ENCODE peak calls at places on chromosomes 3 and 15, in five cellular contexts. N, D, G, U and O are unnamed samples.

GRCh38 chr3:13539285-13539625 is 9.7 kb upstream of the FBLN2 start:
- DNase-seq in U (no peak), D (no peak), N (no peak), G (no peak), O (no peak)

GRCh38 chr15:54559405-54560064 is 581.3 kb downstream of the UNC13C start:
- DNase-seq in N (no peak), U (no peak), D (no peak), G (no peak), O (peak)

GRCh38 chr3:70832035-70832795 is 519.8 kb upstream of the MDFIC2 start:
- DNase-seq in N (no peak), G (no peak), U (no peak), D (no peak), O (no peak)

GRCh38 chr3:157469571-157470294 is 33.1 kb downstream of the PTX3 start:
- DNase-seq in D (no peak), G (no peak), N (no peak), U (no peak), O (no peak)

GRCh38 chr15:83380682-83381081 is 66.5 kb upstream of the SH3GL3 start:
- DNase-seq in U (peak), N (peak), G (no peak), D (no peak), O (peak)

GRCh38 chr3:33439421-33440327 is 531 bp downstream of the UBP1 start:
- DNase-seq in G (peak), N (peak), D (peak), U (peak), O (peak)

GRCh38 chr3:156535162-156535627 is 19.7 kb downstream of the SSR3 start:
- DNase-seq in N (peak), U (peak), G (peak), D (no peak), O (peak)

GRCh38 chr3:72974956-72975355 is 21.7 kb upstream of the PPP4R2 start:
- DNase-seq in G (no peak), U (no peak), N (no peak), D (no peak), O (no peak)

GRCh38 chr3:99366663-99367429 is 271.5 kb upstream of the COL8A1 start:
- DNase-seq in U (no peak), D (no peak), G (no peak), N (no peak), O (no peak)

GRCh38 chr3:128620268-128620691 is 30.3 kb downstream of the RPN1 start:
- DNase-seq in N (no peak), D (no peak), U (no peak), G (no peak), O (no peak)

GRCh38 chr15:29095746-29096145 is 173.9 kb downstream of the NSMCE3 start:
- DNase-seq in G (no peak), D (no peak), N (no peak), U (no peak), O (no peak)

GRCh38 chr3:98884675-98885371 is 16.7 kb downstream of the DCBLD2 start:
- DNase-seq in U (no peak), N (no peak), D (no peak), G (no peak), O (no peak)

GRCh38 chr15:41465822-41466421 is 27.8 kb upstream of the ITPKA start:
- DNase-seq in D (no peak), U (peak), G (no peak), N (no peak), O (no peak)

GRCh38 chr3:65938676-65939075 is 100.0 kb downstream of the MAGI1 start:
- DNase-seq in G (no peak), D (no peak), U (no peak), N (no peak), O (no peak)

GRCh38 chr3:129278970-129279906 is 568 bp downstream of the HMCES start:
- DNase-seq in U (peak), N (peak), D (peak), G (peak), O (peak)

GRCh38 chr3:157129782-157130137 is 30.2 kb downstream of the CCNL1 start:
- DNase-seq in G (peak), N (no peak), D (no peak), U (no peak), O (peak)

GRCh38 chr15:35444557-35445204 is 101.3 kb downstream of the DPH6 start:
- DNase-seq in D (no peak), N (no peak), G (no peak), U (peak), O (no peak)

GRCh38 chr3:127408684-127409420 is 121.0 kb upstream of the PRR20G start:
- DNase-seq in U (peak), G (no peak), N (no peak), D (no peak), O (no peak)

GRCh38 chr3:56816061-56816460 is 14.3 kb upstream of the ARHGEF3 start:
- DNase-seq in U (no peak), D (no peak), G (no peak), N (no peak), O (no peak)

GRCh38 chr15:70127288-70127746 is 29.6 kb upstream of the TLE3 start:
- DNase-seq in N (no peak), G (no peak), D (no peak), U (no peak), O (no peak)

GRCh38 chr15:75036269-75036668 is 12.9 kb downstream of the PPCDC start:
- DNase-seq in D (no peak), U (no peak), G (no peak), N (no peak), O (no peak)

GRCh38 chr3:98553751-98554150 is 22.0 kb downstream of the GPR15 start:
- DNase-seq in G (no peak), N (no peak), U (peak), D (no peak), O (no peak)

GRCh38 chr3:33787328-33788009 is 11.0 kb upstream of the PDCD6IP start:
- DNase-seq in D (peak), G (peak), N (peak), U (peak), O (peak)

GRCh38 chr3:49421890-49422378 is 339 bp downstream of the AMT start:
- DNase-seq in N (no peak), D (no peak), U (no peak), G (no peak), O (no peak)

GRCh38 chr3:177578488-177578887 is 381.2 kb upstream of the TBL1XR1 start:
- DNase-seq in U (no peak), G (no peak), N (no peak), D (no peak), O (no peak)

GRCh38 chr3:17995769-17996168 is 253.3 kb upstream of the TBC1D5 start:
- DNase-seq in N (no peak), G (no peak), U (no peak), D (no peak), O (no peak)

GRCh38 chr3:52495777-52496602 is 852 bp downstream of the STAB1 start:
- DNase-seq in D (no peak), N (no peak), U (no peak), G (no peak), O (no peak)

GRCh38 chr3:45777111-45777752 is 19.1 kb downstream of the SLC6A20 start:
- DNase-seq in G (no peak), D (no peak), N (no peak), U (no peak), O (no peak)

GRCh38 chr3:127692501-127693335 is 20.0 kb downstream of the ABTB1 start:
- DNase-seq in U (no peak), D (no peak), N (peak), G (no peak), O (no peak)

GRCh38 chr3:145780301-145780700 is 380.7 kb downstream of the PLOD2 start:
- DNase-seq in N (no peak), D (no peak), G (no peak), U (no peak), O (no peak)

GRCh38 chr3:13634151-13634550 is 85.2 kb downstream of the FBLN2 start:
- DNase-seq in U (no peak), G (no peak), N (no peak), D (no peak), O (no peak)

GRCh38 chr15:73374599-73374998 is 5.8 kb upstream of the HCN4 start:
- DNase-seq in U (peak), G (no peak), D (no peak), N (no peak), O (no peak)

GRCh38 chr3:38026856-38027255 is 2.6 kb downstream of the PLCD1 start:
- DNase-seq in G (no peak), D (no peak), N (no peak), U (no peak), O (no peak)